ENCODE peak calls at places on chromosomes 5 and 9, in nine cellular contexts. W is activated T-cell treated with anti-CD3 and anti-CD28 coated beads for 1 hour; K is mucosa of descending colon; C is activated T-helper 2 cell treated with anti-CD3 and anti-CD28 coated beads, Interferon-gamma antibody, Interleukin-2, Interleukin-4, amounts not matched to agents 10 μg/mL and 5 μg/mL and 100 μg/mL, durations not matched to agents 14 hours and 24 hours and 36 hours; T is NCI-H1092; D is activated CD8-positive, alpha-beta memory T cell treated with anti-CD3 and anti-CD28 coated beads for 1 hour; L is astrocyte; F is mesendoderm; Q is renal cortical epithelial cell. O is an unnamed sample.

GRCh38 chr9:34195143-34195542 is 16.3 kb downstream of the UBAP1 start:
- DNase-seq in W (no peak), K (no peak), C (no peak), T (no peak), D (no peak), L (no peak), F (no peak), Q (no peak), O (no peak)

GRCh38 chr5:71482132-71482531 is 26.7 kb downstream of the BDP1 start:
- DNase-seq in W (no peak), K (no peak), C (no peak), T (no peak), D (no peak), L (peak), F (no peak), Q (peak), O (peak)

GRCh38 chr5:128257096-128257495 is 173.5 kb downstream of the SLC12A2 start:
- DNase-seq in W (no peak), K (no peak), C (no peak), T (no peak), D (no peak), L (no peak), F (no peak), Q (no peak), O (no peak)

GRCh38 chr9:1303911-1304310 is 253.8 kb downstream of the DMRT2 start:
- DNase-seq in W (no peak), K (no peak), C (no peak), T (no peak), D (no peak), L (no peak), F (no peak), Q (no peak), O (no peak)

GRCh38 chr5:24381861-24382460 is 262.8 kb downstream of the CDH10 start:
- DNase-seq in W (no peak), K (no peak), C (no peak), T (no peak), D (no peak), L (peak), F (peak), Q (peak), O (no peak)

GRCh38 chr9:23423999-23424398 is 402.0 kb downstream of the ELAVL2 start:
- DNase-seq in W (no peak), K (no peak), C (no peak), T (no peak), D (no peak), L (no peak), F (no peak), Q (no peak), O (no peak)

GRCh38 chr5:57221049-57221568 is 47.2 kb downstream of the GPBP1 start:
- DNase-seq in W (no peak), K (no peak), C (no peak), T (no peak), D (no peak), L (peak), F (peak), Q (peak), O (peak)

GRCh38 chr5:65262590-65263189 is 219.0 kb downstream of the ADAMTS6 start:
- DNase-seq in W (no peak), K (no peak), C (no peak), T (no peak), D (no peak), L (peak), F (peak), Q (peak), O (peak)

GRCh38 chr9:129983891-129984290 is 59.1 kb downstream of the FNBP1 start:
- DNase-seq in W (no peak), K (no peak), C (no peak), T (no peak), D (no peak), L (peak), F (no peak), Q (peak), O (no peak)

GRCh38 chr5:65774346-65774745 is 52.3 kb downstream of the NLN start:
- DNase-seq in W (no peak), K (no peak), C (no peak), T (no peak), D (no peak), L (peak), F (no peak), Q (peak), O (peak)

GRCh38 chr9:29214162-29214520 is 1640.9 kb upstream of the C9orf72 start:
- DNase-seq in W (no peak), K (no peak), C (no peak), T (peak), D (no peak), L (no peak), F (peak), Q (peak), O (no peak)

GRCh38 chr5:96067902-96068614 is 106.4 kb upstream of the ELL2 start:
- DNase-seq in W (no peak), K (peak), C (no peak), T (no peak), D (no peak), L (peak), F (peak), Q (peak), O (peak)

GRCh38 chr9:94761506-94761905 is 35.0 kb downstream of the AOPEP start:
- DNase-seq in W (no peak), K (no peak), C (no peak), T (no peak), D (no peak), L (no peak), F (no peak), Q (no peak), O (no peak)

GRCh38 chr9:136651859-136652258 is 10.9 kb upstream of the EGFL7 start:
- DNase-seq in W (no peak), K (no peak), C (no peak), T (no peak), D (no peak), L (no peak), F (no peak), Q (no peak), O (no peak)

GRCh38 chr9:124040935-124041816 is 29.6 kb downstream of the LHX2 start:
- DNase-seq in W (peak), K (peak), C (peak), T (peak), D (no peak), L (no peak), F (no peak), Q (no peak), O (no peak)

GRCh38 chr5:177220576-177220975 is 82.9 kb downstream of the RAB24 start:
- DNase-seq in W (no peak), K (no peak), C (no peak), T (no peak), D (no peak), L (no peak), F (no peak), Q (no peak), O (no peak)

GRCh38 chr9:16134351-16134750 is 581.5 kb downstream of the CCDC171 start:
- DNase-seq in W (no peak), K (no peak), C (no peak), T (no peak), D (no peak), L (no peak), F (no peak), Q (no peak), O (no peak)

GRCh38 chr5:1930501-1930879 is 47.8 kb upstream of the IRX4 start:
- DNase-seq in W (no peak), K (no peak), C (no peak), T (no peak), D (no peak), L (no peak), F (no peak), Q (no peak), O (no peak)